ENCODE peak calls at places on chromosomes 16 and 17, in four cellular contexts. J is AG04450, R is uterus, A is OCI-LY7. B is an unnamed sample.

GRCh38 chr17:77794846-77795245 is 163.7 kb upstream of the TNRC6C start:
- DNase-seq in J (no peak), R (no peak), A (no peak), B (no peak)

GRCh38 chr17:43706235-43706634 is 44.5 kb upstream of the MEOX1 start:
- DNase-seq in J (no peak), R (no peak), A (no peak), B (no peak)

GRCh38 chr17:57569021-57569420 is 176.1 kb downstream of the CCDC182 start:
- DNase-seq in J (no peak), R (no peak), A (no peak), B (no peak)

GRCh38 chr17:40350410-40351184 is 13.9 kb downstream of the GJD3 start:
- DNase-seq in J (no peak), R (no peak), A (no peak), B (peak; percentile 90)

GRCh38 chr17:34447406-34447805 is 84.4 kb upstream of the CCL1 start:
- DNase-seq in J (no peak), R (no peak), A (no peak), B (no peak)

GRCh38 chr16:88850531-88851199 is 6.1 kb downstream of the GALNS start:
- DNase-seq in J (no peak), R (no peak), A (no peak), B (no peak)

GRCh38 chr17:35447494-35447893 is 1.1 kb downstream of the SLFN13 start:
- DNase-seq in J (no peak), R (no peak), A (no peak), B (no peak)

GRCh38 chr17:81334987-81335386 is 39.9 kb upstream of the SLC38A10 start:
- DNase-seq in J (no peak), R (no peak), A (no peak), B (no peak)

GRCh38 chr17:75724016-75725003 is 3.1 kb downstream of the ITGB4 start:
- DNase-seq in J (no peak), R (no peak), A (no peak), B (no peak)

GRCh38 chr16:78890496-78890895 is 710.0 kb downstream of the MAF start:
- DNase-seq in J (no peak), R (no peak), A (no peak), B (no peak)

GRCh38 chr16:12833939-12834338 is 30.3 kb upstream of the CPPED1 start:
- DNase-seq in J (no peak), R (no peak), A (no peak), B (peak; percentile 52)

GRCh38 chr17:21389352-21389751 is 13.2 kb downstream of the KCNJ12 start:
- DNase-seq in J (no peak), R (no peak), A (no peak), B (no peak)

GRCh38 chr17:49360796-49361128 is 1.3 kb downstream of the ZNF652 start:
- DNase-seq in J (no peak), R (no peak), A (no peak), B (peak; percentile 63)

GRCh38 chr17:70029019-70029767 is 45.8 kb upstream of the KCNJ16 start:
- DNase-seq in J (no peak), R (no peak), A (no peak), B (no peak)

GRCh38 chr17:32487460-32488176 is 825 bp downstream of the CDK5R1 start:
- DNase-seq in J (no peak), R (no peak), A (no peak), B (peak; percentile 76)

GRCh38 chr16:23678430-23679273 is at the start of gene PLK1:
- DNase-seq in J (peak; percentile 45), R (peak; percentile 62), A (peak; percentile 88), B (peak; percentile 95)

GRCh38 chr16:17162560-17162959 is 308.2 kb downstream of the XYLT1 start:
- DNase-seq in J (no peak), R (no peak), A (no peak), B (no peak)

GRCh38 chr16:30183961-30184429 is 593 bp downstream of the CORO1A start:
- DNase-seq in J (no peak), R (peak; percentile 19), A (peak; percentile 88), B (peak; percentile 46)

GRCh38 chr17:1604831-1605528 is 23.7 kb downstream of the SLC43A2 start:
- DNase-seq in J (no peak), R (no peak), A (no peak), B (no peak)

GRCh38 chr17:74452841-74453661 is 13.4 kb upstream of the CD300A start:
- DNase-seq in J (no peak), R (no peak), A (no peak), B (peak; percentile 76)

GRCh38 chr16:80718480-80719220 is 85.7 kb downstream of the CDYL2 start:
- DNase-seq in J (no peak), R (no peak), A (no peak), B (no peak)

GRCh38 chr17:76473541-76473985 is 6.2 kb downstream of the AANAT start:
- DNase-seq in J (no peak), R (no peak), A (no peak), B (peak; percentile 81)

GRCh38 chr16:70540994-70541393 is 17.4 kb downstream of the SF3B3 start:
- DNase-seq in J (no peak), R (no peak), A (no peak), B (no peak)

GRCh38 chr17:40107266-40107980 is 7.0 kb upstream of the NR1D1 start:
- DNase-seq in J (no peak), R (peak; percentile 43), A (no peak), B (peak; percentile 58)

GRCh38 chr16:46972971-46973456 is 460 bp downstream of the DNAJA2 start:
- DNase-seq in J (no peak), R (peak; percentile 29), A (peak; percentile 68), B (peak; percentile 68)

GRCh38 chr17:77606865-77607210 is 351.7 kb upstream of the TNRC6C start:
- DNase-seq in J (no peak), R (no peak), A (no peak), B (no peak)